ENCODE peak calls at places on chromosomes 3 and 15, in seven cellular contexts. One of them, this sample, is unnamed.

GRCh38 chr3:146701246-146701645 is 96.1 kb upstream of the PLSCR5 start:
- DNase-seq in transverse colon: no peak
- DNase-seq in stomach: no peak
- DNase-seq in SK-N-SH: no peak
- DNase-seq in suprapubic skin: no peak
- DNase-seq in GM12891: no peak
- DNase-seq in breast epithelium: no peak
- DNase-seq in this sample: no peak

GRCh38 chr15:73839699-73840098 is 33.7 kb upstream of the TBC1D21 start:
- DNase-seq in SK-N-SH: no peak
- DNase-seq in transverse colon: no peak
- DNase-seq in breast epithelium: no peak
- DNase-seq in suprapubic skin: no peak
- DNase-seq in stomach: no peak
- DNase-seq in GM12891: no peak
- DNase-seq in this sample: no peak

GRCh38 chr15:33215941-33216872 is 21.7 kb upstream of the FMN1 start:
- DNase-seq in SK-N-SH: no peak
- DNase-seq in stomach: no peak
- DNase-seq in transverse colon: no peak
- DNase-seq in breast epithelium: no peak
- DNase-seq in suprapubic skin: no peak
- DNase-seq in GM12891: peak
- DNase-seq in this sample: no peak

GRCh38 chr15:86892774-86893449 is 813.2 kb downstream of the AGBL1 start:
- DNase-seq in stomach: no peak
- DNase-seq in SK-N-SH: no peak
- DNase-seq in transverse colon: no peak
- DNase-seq in suprapubic skin: no peak
- DNase-seq in GM12891: no peak
- DNase-seq in breast epithelium: no peak
- DNase-seq in this sample: no peak

GRCh38 chr3:98977520-98977919 is 76.0 kb upstream of the DCBLD2 start:
- DNase-seq in GM12891: peak
- DNase-seq in SK-N-SH: no peak
- DNase-seq in breast epithelium: no peak
- DNase-seq in transverse colon: no peak
- DNase-seq in suprapubic skin: no peak
- DNase-seq in stomach: no peak
- DNase-seq in this sample: no peak

GRCh38 chr3:141681390-141681780 is 56.7 kb upstream of the RNF7 start:
- DNase-seq in SK-N-SH: no peak
- DNase-seq in stomach: no peak
- DNase-seq in GM12891: no peak
- DNase-seq in suprapubic skin: no peak
- DNase-seq in breast epithelium: no peak
- DNase-seq in transverse colon: no peak
- DNase-seq in this sample: no peak

GRCh38 chr15:68986292-68986691 is 28.2 kb upstream of the NOX5 start:
- DNase-seq in breast epithelium: no peak
- DNase-seq in GM12891: no peak
- DNase-seq in stomach: no peak
- DNase-seq in suprapubic skin: no peak
- DNase-seq in SK-N-SH: no peak
- DNase-seq in transverse colon: no peak
- DNase-seq in this sample: no peak

GRCh38 chr3:31027914-31028313 is 133.5 kb upstream of the GADL1 start:
- DNase-seq in transverse colon: no peak
- DNase-seq in breast epithelium: no peak
- DNase-seq in stomach: no peak
- DNase-seq in GM12891: no peak
- DNase-seq in suprapubic skin: no peak
- DNase-seq in SK-N-SH: no peak
- DNase-seq in this sample: no peak

GRCh38 chr15:94327356-94327936 is 96.1 kb downstream of the MCTP2 start:
- DNase-seq in SK-N-SH: peak
- DNase-seq in breast epithelium: no peak
- DNase-seq in suprapubic skin: no peak
- DNase-seq in transverse colon: no peak
- DNase-seq in GM12891: peak
- DNase-seq in stomach: no peak
- DNase-seq in this sample: no peak

GRCh38 chr3:185713015-185713414 is 111.8 kb downstream of the IGF2BP2 start:
- DNase-seq in breast epithelium: no peak
- DNase-seq in suprapubic skin: no peak
- DNase-seq in GM12891: no peak
- DNase-seq in stomach: no peak
- DNase-seq in SK-N-SH: no peak
- DNase-seq in transverse colon: peak
- DNase-seq in this sample: no peak

GRCh38 chr3:134938024-134938525 is 143.0 kb downstream of the EPHB1 start:
- DNase-seq in GM12891: no peak
- DNase-seq in transverse colon: no peak
- DNase-seq in SK-N-SH: no peak
- DNase-seq in suprapubic skin: no peak
- DNase-seq in breast epithelium: no peak
- DNase-seq in stomach: no peak
- DNase-seq in this sample: no peak

GRCh38 chr3:188191460-188191859 is 37.5 kb downstream of the LPP start:
- DNase-seq in SK-N-SH: no peak
- DNase-seq in stomach: no peak
- DNase-seq in suprapubic skin: no peak
- DNase-seq in GM12891: no peak
- DNase-seq in transverse colon: no peak
- DNase-seq in breast epithelium: peak
- DNase-seq in this sample: no peak

GRCh38 chr3:30476373-30477082 is 129.9 kb upstream of the TGFBR2 start:
- DNase-seq in GM12891: no peak
- DNase-seq in transverse colon: no peak
- DNase-seq in breast epithelium: no peak
- DNase-seq in SK-N-SH: no peak
- DNase-seq in stomach: no peak
- DNase-seq in suprapubic skin: no peak
- DNase-seq in this sample: no peak

GRCh38 chr15:95868450-95868849 is 462.1 kb upstream of the NR2F2 start:
- DNase-seq in GM12891: no peak
- DNase-seq in breast epithelium: no peak
- DNase-seq in SK-N-SH: no peak
- DNase-seq in stomach: no peak
- DNase-seq in suprapubic skin: no peak
- DNase-seq in transverse colon: no peak
- DNase-seq in this sample: no peak

GRCh38 chr15:66483131-66483566 is 14.4 kb downstream of the SNAPC5 start:
- DNase-seq in SK-N-SH: no peak
- DNase-seq in GM12891: no peak
- DNase-seq in stomach: no peak
- DNase-seq in suprapubic skin: no peak
- DNase-seq in breast epithelium: peak
- DNase-seq in transverse colon: no peak
- DNase-seq in this sample: no peak

GRCh38 chr15:66484539-66485112 is 12.9 kb downstream of the SNAPC5 start:
- DNase-seq in transverse colon: no peak
- DNase-seq in suprapubic skin: no peak
- DNase-seq in SK-N-SH: no peak
- DNase-seq in breast epithelium: no peak
- DNase-seq in stomach: no peak
- DNase-seq in GM12891: no peak
- DNase-seq in this sample: no peak

GRCh38 chr15:66488525-66488924 is 9.0 kb downstream of the SNAPC5 start:
- DNase-seq in GM12891: no peak
- DNase-seq in transverse colon: no peak
- DNase-seq in breast epithelium: no peak
- DNase-seq in SK-N-SH: no peak
- DNase-seq in suprapubic skin: no peak
- DNase-seq in stomach: no peak
- DNase-seq in this sample: no peak

GRCh38 chr15:66489179-66489791 is 8.3 kb downstream of the SNAPC5 start:
- DNase-seq in GM12891: no peak
- DNase-seq in breast epithelium: no peak
- DNase-seq in SK-N-SH: no peak
- DNase-seq in suprapubic skin: no peak
- DNase-seq in transverse colon: no peak
- DNase-seq in stomach: no peak
- DNase-seq in this sample: no peak

DNA sequence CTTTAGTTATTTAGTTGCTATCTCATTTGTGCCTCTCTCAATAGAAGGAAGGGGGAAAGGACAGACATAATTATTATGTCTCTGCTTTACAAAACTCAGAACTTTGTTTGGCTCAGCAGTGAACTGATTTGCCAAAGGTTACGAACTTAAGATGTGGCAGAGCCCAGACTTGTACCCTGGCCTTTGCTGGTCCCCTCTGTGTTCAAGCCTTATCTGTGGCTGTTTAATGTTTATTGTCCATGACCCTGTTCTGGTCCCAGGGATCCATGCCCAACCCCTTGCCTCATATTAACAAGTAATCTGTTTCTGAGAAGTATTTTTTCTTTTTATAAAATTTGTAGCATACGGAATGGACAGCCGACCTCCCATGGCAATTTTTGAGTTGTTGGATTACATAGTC is 10.7 kb downstream of the SNAPC5 start:
- DNase-seq in stomach: no peak
- DNase-seq in transverse colon: no peak
- DNase-seq in suprapubic skin: no peak
- DNase-seq in GM12891: no peak
- DNase-seq in SK-N-SH: no peak
- DNase-seq in breast epithelium: no peak
- DNase-seq in this sample: no peak
- TF ChIP-seq POLR2AphosphoS5 in stomach: no peak
- TF ChIP-seq POLR2AphosphoS5 in transverse colon: no peak
- TF ChIP-seq POLR2AphosphoS5 in suprapubic skin: no peak
- TF ChIP-seq POLR2AphosphoS5 in GM12891: no peak
- TF ChIP-seq POLR2AphosphoS5 in SK-N-SH: no peak
- TF ChIP-seq POLR2AphosphoS5 in breast epithelium: no peak
- TF ChIP-seq POLR2AphosphoS5 in this sample: no peak

GRCh38 chr15:75067123-75067854 is 43.9 kb downstream of the PPCDC start:
- DNase-seq in transverse colon: no peak
- DNase-seq in suprapubic skin: no peak
- DNase-seq in breast epithelium: no peak
- DNase-seq in GM12891: no peak
- DNase-seq in stomach: no peak
- DNase-seq in SK-N-SH: no peak
- DNase-seq in this sample: no peak
- TF ChIP-seq POLR2AphosphoS5 in transverse colon: no peak
- TF ChIP-seq POLR2AphosphoS5 in suprapubic skin: no peak
- TF ChIP-seq POLR2AphosphoS5 in breast epithelium: no peak
- TF ChIP-seq POLR2AphosphoS5 in GM12891: no peak
- TF ChIP-seq POLR2AphosphoS5 in stomach: no peak
- TF ChIP-seq POLR2AphosphoS5 in SK-N-SH: no peak
- TF ChIP-seq POLR2AphosphoS5 in this sample: no peak

DNA sequence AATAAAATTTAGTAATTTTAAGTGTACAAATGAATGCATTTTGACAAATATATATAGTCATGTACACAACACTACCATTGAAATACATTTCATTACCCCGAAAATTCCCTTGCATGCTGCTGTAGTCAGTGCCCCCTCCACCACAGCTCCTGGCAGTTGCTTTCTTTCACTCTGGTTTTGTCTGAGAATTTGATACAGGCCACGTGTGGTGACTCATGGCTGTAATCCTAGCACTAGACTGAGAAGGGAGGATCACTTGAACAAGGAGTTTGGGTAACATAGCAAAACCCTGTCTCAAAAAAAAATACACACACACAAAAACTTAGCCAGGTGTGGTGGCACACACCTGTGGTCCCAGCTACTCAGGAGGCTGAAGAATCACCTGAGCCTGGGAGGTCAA is 65.4 kb downstream of the TFRC start:
- DNase-seq in stomach: no peak
- DNase-seq in GM12891: no peak
- DNase-seq in suprapubic skin: no peak
- DNase-seq in breast epithelium: no peak
- DNase-seq in SK-N-SH: no peak
- DNase-seq in transverse colon: no peak
- DNase-seq in this sample: no peak
- TF ChIP-seq POLR2AphosphoS5 in stomach: no peak
- TF ChIP-seq POLR2AphosphoS5 in GM12891: no peak
- TF ChIP-seq POLR2AphosphoS5 in suprapubic skin: no peak
- TF ChIP-seq POLR2AphosphoS5 in breast epithelium: no peak
- TF ChIP-seq POLR2AphosphoS5 in SK-N-SH: peak
- TF ChIP-seq POLR2AphosphoS5 in transverse colon: no peak
- TF ChIP-seq POLR2AphosphoS5 in this sample: no peak

GRCh38 chr3:187130346-187131066 is 8.8 kb downstream of the RPL39L start:
- DNase-seq in GM12891: no peak
- DNase-seq in SK-N-SH: no peak
- DNase-seq in transverse colon: no peak
- DNase-seq in suprapubic skin: no peak
- DNase-seq in breast epithelium: no peak
- DNase-seq in stomach: no peak
- DNase-seq in this sample: no peak
- TF ChIP-seq POLR2AphosphoS5 in GM12891: no peak
- TF ChIP-seq POLR2AphosphoS5 in SK-N-SH: no peak
- TF ChIP-seq POLR2AphosphoS5 in transverse colon: no peak
- TF ChIP-seq POLR2AphosphoS5 in suprapubic skin: no peak
- TF ChIP-seq POLR2AphosphoS5 in breast epithelium: no peak
- TF ChIP-seq POLR2AphosphoS5 in stomach: peak
- TF ChIP-seq POLR2AphosphoS5 in this sample: no peak

DNA sequence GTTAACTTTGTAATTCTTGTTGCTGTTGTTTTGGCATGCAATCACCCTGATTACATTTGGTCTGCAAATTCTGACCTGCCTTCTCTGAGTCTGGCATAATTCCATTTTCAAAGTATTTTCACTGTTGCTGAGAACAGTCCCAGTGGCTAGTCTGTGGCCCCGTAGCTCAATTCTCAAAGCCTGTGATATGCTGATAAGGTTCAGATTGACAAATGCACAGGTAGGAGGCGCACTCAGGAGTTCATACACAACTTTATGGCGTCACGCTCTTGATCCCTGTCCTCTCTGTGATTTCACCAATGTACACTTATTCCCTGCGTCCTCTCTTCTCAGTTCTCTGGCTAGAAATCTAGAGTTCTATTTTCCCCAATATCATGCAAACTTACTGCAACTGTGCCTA is 376.6 kb upstream of the SLCO3A1 start:
- DNase-seq in transverse colon: no peak
- DNase-seq in breast epithelium: no peak
- DNase-seq in stomach: no peak
- DNase-seq in GM12891: no peak
- DNase-seq in suprapubic skin: no peak
- DNase-seq in SK-N-SH: no peak
- DNase-seq in this sample: no peak
- TF ChIP-seq POLR2AphosphoS5 in transverse colon: no peak
- TF ChIP-seq POLR2AphosphoS5 in breast epithelium: no peak
- TF ChIP-seq POLR2AphosphoS5 in stomach: no peak
- TF ChIP-seq POLR2AphosphoS5 in GM12891: no peak
- TF ChIP-seq POLR2AphosphoS5 in suprapubic skin: no peak
- TF ChIP-seq POLR2AphosphoS5 in SK-N-SH: no peak
- TF ChIP-seq POLR2AphosphoS5 in this sample: no peak

GRCh38 chr15:64572856-64573255 is 112.5 kb downstream of the ZNF609 start:
- DNase-seq in GM12891: no peak
- DNase-seq in stomach: no peak
- DNase-seq in breast epithelium: no peak
- DNase-seq in suprapubic skin: no peak
- DNase-seq in SK-N-SH: no peak
- DNase-seq in transverse colon: no peak
- DNase-seq in this sample: no peak
- TF ChIP-seq POLR2AphosphoS5 in GM12891: no peak
- TF ChIP-seq POLR2AphosphoS5 in stomach: no peak
- TF ChIP-seq POLR2AphosphoS5 in breast epithelium: no peak
- TF ChIP-seq POLR2AphosphoS5 in suprapubic skin: no peak
- TF ChIP-seq POLR2AphosphoS5 in SK-N-SH: no peak
- TF ChIP-seq POLR2AphosphoS5 in transverse colon: no peak
- TF ChIP-seq POLR2AphosphoS5 in this sample: no peak